ENCODE peak calls at places on chromosomes 13 and 19, in four cellular contexts. One of them, this sample, is unnamed. For H3K4me1, the result is how much of the 10 kb centered on the place peaks cover.

GRCh38 chr19:45162464-45163143 is 1.8 kb upstream of the NKPD1 start:
- DNase-seq in K562: no peak
- DNase-seq in HCT116: no peak
- DNase-seq in HepG2: no peak
- DNase-seq in this sample: no peak

GRCh38 chr19:33441277-33441699 is 67.8 kb downstream of the CEBPG start:
- DNase-seq in HepG2: no peak
- DNase-seq in HCT116: no peak
- DNase-seq in K562: no peak
- DNase-seq in this sample: no peak

GRCh38 chr19:18206018-18206417 is 2.2 kb upstream of the RAB3A start:
- DNase-seq in HepG2: no peak
- DNase-seq in HCT116: no peak
- DNase-seq in K562: no peak
- DNase-seq in this sample: no peak

GRCh38 chr13:104641309-104641708 is 1575.1 kb upstream of the SLC10A2 start:
- DNase-seq in HCT116: no peak
- DNase-seq in K562: no peak
- DNase-seq in HepG2: no peak
- DNase-seq in this sample: no peak

GRCh38 chr19:44111910-44112463 is 1.2 kb upstream of the ZNF225 start:
- DNase-seq in K562: peak
- DNase-seq in HepG2: no peak
- DNase-seq in HCT116: no peak
- DNase-seq in this sample: no peak

GRCh38 chr13:49457221-49457620 is 13.1 kb downstream of the SETDB2 start:
- DNase-seq in K562: no peak
- DNase-seq in HCT116: no peak
- DNase-seq in HepG2: no peak
- DNase-seq in this sample: no peak

GRCh38 chr19:22533761-22534160 is 100.4 kb upstream of the ZNF492 start:
- DNase-seq in HCT116: no peak
- DNase-seq in HepG2: no peak
- DNase-seq in K562: no peak
- DNase-seq in this sample: no peak

GRCh38 chr19:6238643-6239281 is 41.0 kb downstream of the MLLT1 start:
- DNase-seq in K562: no peak
- DNase-seq in HCT116: no peak
- DNase-seq in HepG2: no peak
- DNase-seq in this sample: no peak

GRCh38 chr13:21067794-21068193 is 6.4 kb upstream of the LATS2 start:
- DNase-seq in HCT116: no peak
- DNase-seq in K562: no peak
- DNase-seq in HepG2: no peak
- DNase-seq in this sample: no peak

GRCh38 chr19:1315470-1316166 is 29.9 kb downstream of the EFNA2 start:
- DNase-seq in K562: peak
- DNase-seq in HCT116: peak
- DNase-seq in HepG2: no peak
- DNase-seq in this sample: no peak

GRCh38 chr13:36752673-36753072 is 66.3 kb upstream of the RFXAP start:
- DNase-seq in HCT116: no peak
- DNase-seq in HepG2: no peak
- DNase-seq in K562: no peak
- DNase-seq in this sample: no peak

GRCh38 chr19:46946611-46947238 is 72.9 kb upstream of the NPAS1 start:
- DNase-seq in HCT116: no peak
- DNase-seq in K562: no peak
- DNase-seq in HepG2: peak
- DNase-seq in this sample: no peak

GRCh38 chr19:19138110-19138981 is at the start of gene TMEM161A:
- DNase-seq in K562: peak
- DNase-seq in HepG2: peak
- DNase-seq in HCT116: peak
- DNase-seq in this sample: peak

GRCh38 chr19:56119585-56119978 is 1.5 kb downstream of the ZNF787 start:
- DNase-seq in HCT116: no peak
- DNase-seq in HepG2: peak
- DNase-seq in K562: no peak
- DNase-seq in this sample: no peak

GRCh38 chr13:110354209-110354627 is 47.1 kb downstream of the COL4A2 start:
- DNase-seq in K562: no peak
- DNase-seq in HepG2: no peak
- DNase-seq in HCT116: no peak
- DNase-seq in this sample: no peak

GRCh38 chr19:2768365-2769132 is 14.5 kb downstream of the SGTA start:
- DNase-seq in HCT116: no peak
- DNase-seq in K562: no peak
- DNase-seq in HepG2: no peak
- DNase-seq in this sample: no peak

GRCh38 chr13:78499802-78500201 is 103.5 kb downstream of the POU4F1 start:
- DNase-seq in HCT116: no peak
- DNase-seq in K562: no peak
- DNase-seq in HepG2: no peak
- DNase-seq in this sample: no peak

GRCh38 chr19:40278361-40279045 is 6.6 kb downstream of the AKT2 start:
- DNase-seq in K562: no peak
- DNase-seq in HCT116: no peak
- DNase-seq in HepG2: no peak
- DNase-seq in this sample: no peak

GRCh38 chr19:718251-719024 is 9.7 kb downstream of the PALM start:
- DNase-seq in K562: peak
- DNase-seq in HepG2: no peak
- DNase-seq in HCT116: no peak
- DNase-seq in this sample: no peak

GRCh38 chr19:16458391-16459128 is 13.2 kb downstream of the EPS15L1 start:
- DNase-seq in HepG2: peak
- DNase-seq in K562: no peak
- DNase-seq in HCT116: no peak
- DNase-seq in this sample: no peak

GRCh38 chr13:68748038-68748437 is 1359.6 kb upstream of the ATXN8OS start:
- DNase-seq in K562: no peak
- DNase-seq in HCT116: peak
- DNase-seq in HepG2: no peak
- DNase-seq in this sample: no peak

GRCh38 chr13:113315992-113316391 is 19.0 kb downstream of the LAMP1 start:
- DNase-seq in HCT116: no peak
- DNase-seq in K562: no peak
- DNase-seq in HepG2: no peak
- DNase-seq in this sample: no peak

GRCh38 chr13:29771247-29771646 is 79.2 kb downstream of the UBL3 start:
- DNase-seq in K562: no peak
- DNase-seq in HCT116: peak
- DNase-seq in HepG2: peak
- DNase-seq in this sample: no peak

GRCh38 chr19:49339364-49340068 is 4.3 kb downstream of the CD37 start:
- DNase-seq in K562: peak
- DNase-seq in HepG2: no peak
- DNase-seq in HCT116: no peak
- DNase-seq in this sample: no peak

GRCh38 chr13:39787086-39787487 is 131.6 kb downstream of the COG6 start:
- DNase-seq in K562: no peak
- DNase-seq in HepG2: no peak
- DNase-seq in HCT116: no peak
- DNase-seq in this sample: no peak

GRCh38 chr19:46728693-46729339 is 11.9 kb upstream of the PRKD2 start:
- DNase-seq in HCT116: no peak
- DNase-seq in HepG2: peak
- DNase-seq in K562: peak
- DNase-seq in this sample: no peak

GRCh38 chr19:40920300-40921004 is 38.4 kb upstream of the CYP2A7 start:
- DNase-seq in HCT116: no peak
- DNase-seq in HepG2: no peak
- DNase-seq in K562: no peak
- DNase-seq in this sample: no peak

GRCh38 chr13:32175307-32175706 is 139.9 kb downstream of the ZAR1L start:
- DNase-seq in HCT116: no peak
- DNase-seq in K562: peak
- DNase-seq in HepG2: no peak
- DNase-seq in this sample: no peak

GRCh38 chr13:105787518-105788085 is 747.9 kb downstream of the EFNB2 start:
- DNase-seq in K562: no peak
- DNase-seq in HepG2: no peak
- DNase-seq in HCT116: no peak
- DNase-seq in this sample: no peak

GRCh38 chr13:41613984-41614581 is 156.7 kb downstream of the RGCC start:
- DNase-seq in HepG2: peak
- DNase-seq in K562: no peak
- DNase-seq in HCT116: peak
- DNase-seq in this sample: no peak

DNA sequence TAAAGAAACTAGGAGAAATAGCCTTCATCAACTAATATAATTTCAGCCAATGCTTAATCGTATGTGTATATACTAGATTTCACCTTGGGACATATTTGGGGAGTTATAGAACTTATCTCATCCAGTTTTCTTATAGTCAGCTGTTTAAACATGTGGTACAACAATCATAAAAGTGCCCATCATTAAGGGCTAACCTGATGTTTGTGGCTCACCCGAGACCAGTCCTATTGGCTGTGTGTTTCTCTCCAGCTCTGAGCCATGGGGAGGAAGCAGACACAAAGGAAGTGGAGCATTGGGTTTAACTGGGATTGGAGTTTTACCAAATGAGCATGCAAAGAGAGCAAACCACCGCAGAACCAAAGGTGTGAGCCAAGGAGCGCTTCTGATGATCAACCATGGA is 114.3 kb upstream of the KLF12 start:
- DNase-seq in HCT116: no peak
- DNase-seq in K562: no peak
- DNase-seq in HepG2: no peak
- DNase-seq in this sample: no peak
- H3K4me1 ChIP-seq in HCT116: under half
- H3K4me1 ChIP-seq in K562: under half
- H3K4me1 ChIP-seq in HepG2: under half
- H3K4me1 ChIP-seq in this sample: under half

DNA sequence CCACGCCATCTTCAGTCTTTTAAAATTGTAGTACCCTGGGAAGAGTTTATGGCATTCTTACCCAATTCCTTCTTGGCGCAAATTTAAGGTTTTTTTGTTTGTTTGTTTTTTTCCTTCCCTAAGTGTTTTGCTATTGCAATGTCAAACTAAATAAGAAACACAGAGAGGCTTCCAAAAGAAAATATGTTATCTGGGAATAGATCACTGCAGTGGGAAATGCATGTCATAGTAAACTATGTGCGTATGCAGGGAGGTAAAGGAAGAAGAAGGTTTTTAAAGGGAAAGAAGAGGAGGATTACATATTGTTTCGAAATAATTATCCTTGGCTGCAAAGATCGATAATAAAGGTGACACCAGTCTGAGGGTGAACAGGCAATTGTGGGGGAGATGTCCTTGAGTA is 13.2 kb downstream of the CLEC11A start:
- DNase-seq in HCT116: no peak
- DNase-seq in K562: no peak
- DNase-seq in HepG2: no peak
- DNase-seq in this sample: no peak
- H3K27ac ChIP-seq in HCT116: no peak
- H3K27ac ChIP-seq in K562: peak
- H3K27ac ChIP-seq in HepG2: no peak
- H3K27ac ChIP-seq in this sample: no peak

DNA sequence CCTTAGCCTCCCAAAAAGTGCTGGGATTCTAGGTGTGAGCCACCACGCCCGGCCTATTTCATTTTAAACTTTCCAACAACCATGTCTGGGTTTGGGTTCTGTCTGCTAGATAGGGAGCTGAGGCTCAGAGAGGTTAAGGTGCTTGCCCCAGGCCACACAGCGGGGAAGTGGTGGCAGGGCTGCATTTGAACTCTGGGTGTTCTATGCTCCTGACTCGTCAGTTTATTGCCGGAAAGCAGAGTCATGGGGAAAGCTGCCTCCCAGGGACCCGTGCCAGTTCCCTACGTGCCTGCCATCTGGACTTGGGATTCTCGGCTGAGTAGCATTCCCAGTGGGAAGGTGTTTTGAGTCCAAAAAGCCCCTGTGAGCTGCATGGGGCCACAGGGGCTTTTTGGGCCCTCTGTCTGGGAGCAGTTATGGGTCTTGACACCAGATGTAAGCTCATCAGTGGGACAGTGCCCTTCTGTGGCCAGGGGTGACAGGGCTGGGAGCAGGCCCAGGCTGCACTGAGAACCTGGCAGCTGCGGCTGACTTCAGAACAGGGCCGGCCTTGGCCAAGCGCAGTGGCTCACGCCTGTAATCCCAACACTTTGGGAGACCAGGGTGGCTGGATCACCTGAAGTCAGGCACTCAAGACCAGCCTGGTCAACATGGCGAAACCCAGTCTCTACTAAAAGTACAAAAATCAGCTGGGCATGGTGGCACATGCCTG is 10.9 kb downstream of the RFX1 start:
- DNase-seq in HepG2: no peak
- DNase-seq in HCT116: no peak
- DNase-seq in K562: no peak
- DNase-seq in this sample: no peak
- TF ChIP-seq TCF7L2 in HepG2: no peak
- TF ChIP-seq TCF7L2 in HCT116: no peak
- TF ChIP-seq TCF7L2 in K562: no peak
- TF ChIP-seq TCF7L2 in this sample: no peak

DNA sequence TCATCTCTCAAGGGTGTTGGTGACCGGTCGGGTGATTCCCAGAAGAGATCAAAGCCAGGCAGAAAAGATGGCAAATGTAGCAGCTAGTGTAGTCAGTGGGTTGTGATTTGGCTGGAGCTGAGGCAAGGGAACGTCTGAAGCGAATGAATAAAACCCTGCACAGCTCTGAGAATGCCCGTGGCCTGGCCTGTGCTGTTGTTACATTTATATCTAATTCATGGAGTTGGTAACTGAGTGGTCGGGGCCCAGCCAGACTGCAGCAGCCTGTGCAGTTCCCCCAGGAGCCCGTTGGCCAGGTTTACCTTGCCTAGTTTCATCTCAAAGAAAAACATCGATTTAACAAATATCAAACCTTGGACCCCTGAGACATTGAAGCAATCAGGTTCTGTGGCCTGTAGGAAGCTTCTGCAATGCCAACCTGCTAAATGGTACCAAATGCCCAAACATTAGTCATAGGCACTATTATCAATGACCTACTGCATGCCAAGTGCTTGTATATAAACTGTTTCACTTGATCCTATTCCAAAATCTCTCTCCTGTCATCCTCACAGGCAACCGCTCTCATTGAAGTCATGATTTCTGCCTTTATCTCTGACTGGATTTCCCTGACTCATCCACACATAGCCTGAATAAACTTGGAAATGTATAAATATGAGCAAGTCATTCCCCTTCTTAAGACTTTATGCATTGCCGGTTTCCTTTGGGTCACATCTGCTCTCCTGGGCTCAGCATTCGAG is 153.6 kb upstream of the SERP2 start:
- DNase-seq in HCT116: no peak
- DNase-seq in K562: no peak
- DNase-seq in HepG2: no peak
- DNase-seq in this sample: no peak
- H3K4me1 ChIP-seq in HCT116: under half
- H3K4me1 ChIP-seq in K562: under half
- H3K4me1 ChIP-seq in HepG2: under half
- H3K4me1 ChIP-seq in this sample: under half

DNA sequence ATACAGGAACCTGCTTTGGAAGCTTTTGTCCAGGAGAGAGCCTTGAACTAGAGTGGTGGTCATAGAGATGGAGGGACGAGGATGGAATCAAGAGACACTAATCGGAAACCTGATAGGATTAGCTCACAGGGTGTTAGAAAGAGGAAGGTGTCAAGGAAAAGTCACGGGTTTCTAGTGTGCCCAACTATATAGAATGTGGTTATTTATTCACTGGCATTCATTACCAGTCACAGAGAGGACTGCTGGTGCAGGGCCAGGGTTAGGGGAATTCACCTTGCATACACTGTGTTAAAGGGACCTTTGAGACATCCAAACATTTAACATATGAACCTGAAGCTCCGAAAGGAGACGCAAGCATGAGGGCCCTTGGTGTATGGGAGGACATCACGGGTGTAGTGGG is 43.4 kb upstream of the URAD start:
- DNase-seq in K562: no peak
- DNase-seq in HCT116: no peak
- DNase-seq in HepG2: no peak
- DNase-seq in this sample: no peak
- H3K27ac ChIP-seq in K562: no peak
- H3K27ac ChIP-seq in HCT116: no peak
- H3K27ac ChIP-seq in HepG2: no peak
- H3K27ac ChIP-seq in this sample: no peak